ENCODE peak calls at places on chromosomes 7 and 10, in four cellular contexts. N is IMR-90, X is H1, T is mesendoderm. Q is an unnamed sample.

GRCh38 chr7:29957521-29957920 is 32.1 kb downstream of the SCRN1 start:
- DNase-seq in N (no peak), T (no peak), X (no peak), Q (no peak)

GRCh38 chr7:154785898-154786297 is 217.0 kb downstream of the PAXIP1 start:
- DNase-seq in X (no peak), N (no peak), T (no peak), Q (no peak)

GRCh38 chr7:94374231-94374630 is 20.5 kb upstream of the COL1A2 start:
- DNase-seq in X (no peak), T (peak), N (peak), Q (peak)

GRCh38 chr7:138911007-138911406 is 70.2 kb downstream of the KIAA1549 start:
- DNase-seq in N (no peak), X (no peak), T (no peak), Q (no peak)

GRCh38 chr10:86753638-86754434 is 2.6 kb upstream of the BMPR1A start:
- DNase-seq in X (no peak), N (no peak), T (no peak), Q (no peak)

GRCh38 chr10:42767906-42768305 is 14.7 kb upstream of the BMS1 start:
- DNase-seq in X (no peak), T (no peak), N (no peak), Q (no peak)

GRCh38 chr10:43075612-43076003 is 1.3 kb upstream of the RET start:
- DNase-seq in X (no peak), N (no peak), T (peak), Q (peak)

GRCh38 chr10:73522263-73522662 is 26.4 kb upstream of the PPP3CB start:
- DNase-seq in X (no peak), N (peak), T (no peak), Q (no peak)

GRCh38 chr10:104045151-104046089 is 40.3 kb downstream of the COL17A1 start:
- DNase-seq in T (peak), N (peak), X (peak), Q (peak)

GRCh38 chr7:67487316-67487715 is 490.7 kb downstream of the TYW1 start:
- DNase-seq in X (no peak), T (no peak), N (no peak), Q (no peak)

GRCh38 chr10:114398587-114399331 is 5.5 kb downstream of the AFAP1L2 start:
- DNase-seq in N (no peak), T (no peak), X (no peak), Q (no peak)

GRCh38 chr7:93147358-93147757 is 827 bp downstream of the SAMD9L start:
- DNase-seq in X (no peak), N (peak), T (no peak), Q (no peak)

GRCh38 chr7:13834328-13834761 is 155.1 kb downstream of the ETV1 start:
- DNase-seq in X (no peak), T (peak), N (no peak), Q (no peak)

GRCh38 chr7:13986208-13986607 is 3.3 kb downstream of the ETV1 start:
- DNase-seq in X (no peak), T (peak), N (no peak), Q (no peak)

GRCh38 chr10:84499846-84500245 is 171.5 kb downstream of the CCSER2 start:
- DNase-seq in X (no peak), N (peak), T (peak), Q (peak)

GRCh38 chr7:40530292-40530691 is 395.5 kb downstream of the SUGCT start:
- DNase-seq in T (no peak), N (peak), X (no peak), Q (no peak)

GRCh38 chr7:159158125-159158887 is 13.6 kb upstream of the VIPR2 start:
- DNase-seq in X (no peak), N (no peak), T (no peak), Q (no peak)

GRCh38 chr7:71808115-71808514 is 604.0 kb downstream of the CALN1 start:
- DNase-seq in X (no peak), N (no peak), T (no peak), Q (no peak)

GRCh38 chr10:70684374-70684773 is 12.1 kb downstream of the ADAMTS14 start:
- DNase-seq in X (no peak), N (no peak), T (no peak), Q (no peak)

GRCh38 chr7:106868364-106868763 is 3.3 kb downstream of the PIK3CG start:
- DNase-seq in N (no peak), X (no peak), T (no peak), Q (no peak)

GRCh38 chr7:46003896-46004875 is 83.1 kb upstream of the IGFBP3 start:
- DNase-seq in T (no peak), N (peak), X (no peak), Q (no peak)

GRCh38 chr10:52864459-52865106 is 92.0 kb upstream of the MBL2 start:
- DNase-seq in X (no peak), N (peak), T (peak), Q (peak)

GRCh38 chr7:1380211-1380815 is 79.0 kb downstream of the MICALL2 start:
- DNase-seq in N (no peak), X (no peak), T (no peak), Q (no peak)

GRCh38 chr10:59033622-59034021 is 142.8 kb upstream of the PHYHIPL start:
- DNase-seq in N (no peak), X (no peak), T (no peak), Q (no peak)

GRCh38 chr7:50315739-50316671 is 11.5 kb downstream of the IKZF1 start:
- DNase-seq in N (no peak), T (no peak), X (no peak), Q (no peak)

GRCh38 chr7:99252166-99252895 is 20.3 kb upstream of the MYH16 start:
- DNase-seq in T (peak), N (no peak), X (peak), Q (peak)

GRCh38 chr7:17617857-17618651 is 319.6 kb downstream of the AHR start:
- DNase-seq in T (no peak), X (no peak), N (no peak), Q (no peak)
- H4K5ac ChIP-seq in T (no peak), X (no peak), N (no peak), Q (no peak)

GRCh38 chr10:102414749-102415148 is 3.8 kb downstream of the PSD start:
- DNase-seq in N (no peak), T (no peak), X (no peak), Q (no peak)
- H4K5ac ChIP-seq in N (no peak), T (no peak), X (no peak), Q (no peak)

GRCh38 chr10:14527915-14528314 is 197.2 kb upstream of the FRMD4A start:
- DNase-seq in X (no peak), N (no peak), T (no peak), Q (no peak)

GRCh38 chr10:14527134-14527780 is 196.5 kb upstream of the FRMD4A start:
- DNase-seq in N (no peak), X (no peak), T (no peak), Q (no peak)

GRCh38 chr10:14530465-14530864 is 199.7 kb upstream of the FRMD4A start:
- DNase-seq in N (peak), X (no peak), T (peak), Q (no peak)

GRCh38 chr10:14526326-14526725 is 195.6 kb upstream of the FRMD4A start:
- DNase-seq in X (no peak), N (no peak), T (no peak), Q (no peak)

GRCh38 chr10:14528450-14528849 is 197.7 kb upstream of the FRMD4A start:
- DNase-seq in X (no peak), N (no peak), T (no peak), Q (no peak)
- H4K5ac ChIP-seq in X (no peak), N (peak), T (no peak), Q (no peak)

GRCh38 chr10:93788413-93789208 is 30.9 kb downstream of the LGI1 start:
- DNase-seq in N (no peak), X (no peak), T (no peak), Q (no peak)
- H4K5ac ChIP-seq in N (no peak), X (no peak), T (no peak), Q (no peak)

GRCh38 chr7:109259151-109259550 is 689.5 kb downstream of the DNAJB9 start:
- DNase-seq in N (no peak), X (no peak), T (peak), Q (no peak)

GRCh38 chr7:109261781-109262180 is 692.1 kb downstream of the DNAJB9 start:
- DNase-seq in T (no peak), N (no peak), X (no peak), Q (no peak)

DNA sequence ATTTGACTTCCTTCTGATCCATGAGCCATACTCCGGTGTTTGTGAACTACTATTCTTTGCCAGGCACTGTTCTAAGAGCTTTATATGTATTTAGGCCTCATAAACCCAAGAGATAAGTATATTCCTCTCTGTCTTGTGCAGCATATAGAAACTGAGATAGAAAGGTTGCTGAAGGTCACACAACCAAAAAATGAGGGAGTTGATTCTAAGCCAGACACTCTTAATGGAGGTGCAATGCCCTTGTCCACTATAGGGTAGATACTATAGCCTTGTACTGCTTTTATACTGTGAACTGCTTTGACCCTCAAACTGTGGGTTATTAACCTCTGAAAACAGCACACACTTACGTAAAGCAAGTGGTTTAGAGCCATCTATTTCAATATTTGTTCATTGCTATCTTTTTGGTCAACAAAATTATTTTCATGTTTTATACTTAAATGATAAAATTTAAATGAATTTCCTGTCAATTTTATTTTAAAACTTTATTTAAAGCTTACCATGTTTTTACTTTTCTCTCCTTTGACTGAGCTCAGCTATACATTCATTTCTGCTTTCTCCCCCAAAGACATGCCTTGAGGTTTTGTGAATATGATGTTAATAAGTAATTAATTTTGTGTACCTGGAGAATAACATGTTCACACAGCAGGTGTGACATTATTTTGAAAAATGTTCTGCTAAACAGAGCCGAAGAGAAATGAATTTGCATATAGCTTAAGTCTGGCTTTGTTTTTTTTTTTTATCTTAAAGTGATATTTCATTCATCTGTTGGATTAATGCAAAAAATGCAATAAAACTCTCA is 687.3 kb downstream of the DNAJB9 start:
- DNase-seq in T (no peak), N (no peak), X (no peak), Q (no peak)
- H4K5ac ChIP-seq in T (no peak), N (no peak), X (no peak), Q (no peak)

DNA sequence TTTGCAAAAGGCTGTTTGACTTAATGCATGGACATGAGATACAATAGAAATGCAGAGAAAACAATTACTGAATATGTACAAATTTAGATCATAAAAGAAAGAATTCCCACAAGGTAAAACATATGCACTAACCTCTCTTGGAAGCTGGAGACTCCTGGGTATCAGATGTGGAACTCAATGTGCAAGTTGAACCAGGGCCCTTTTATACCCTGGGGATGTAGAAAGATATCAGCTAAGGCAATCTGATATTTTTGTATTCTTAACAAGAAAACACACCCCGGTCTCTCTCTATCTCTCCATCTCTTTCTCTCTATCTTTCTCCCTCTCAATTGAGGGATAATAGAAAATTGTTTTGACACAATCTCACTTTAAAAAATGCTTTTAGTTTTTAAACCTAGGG is at the start of gene IDI2:
- DNase-seq in T (no peak), N (no peak), X (no peak), Q (no peak)
- H4K5ac ChIP-seq in T (no peak), N (no peak), X (no peak), Q (no peak)

DNA sequence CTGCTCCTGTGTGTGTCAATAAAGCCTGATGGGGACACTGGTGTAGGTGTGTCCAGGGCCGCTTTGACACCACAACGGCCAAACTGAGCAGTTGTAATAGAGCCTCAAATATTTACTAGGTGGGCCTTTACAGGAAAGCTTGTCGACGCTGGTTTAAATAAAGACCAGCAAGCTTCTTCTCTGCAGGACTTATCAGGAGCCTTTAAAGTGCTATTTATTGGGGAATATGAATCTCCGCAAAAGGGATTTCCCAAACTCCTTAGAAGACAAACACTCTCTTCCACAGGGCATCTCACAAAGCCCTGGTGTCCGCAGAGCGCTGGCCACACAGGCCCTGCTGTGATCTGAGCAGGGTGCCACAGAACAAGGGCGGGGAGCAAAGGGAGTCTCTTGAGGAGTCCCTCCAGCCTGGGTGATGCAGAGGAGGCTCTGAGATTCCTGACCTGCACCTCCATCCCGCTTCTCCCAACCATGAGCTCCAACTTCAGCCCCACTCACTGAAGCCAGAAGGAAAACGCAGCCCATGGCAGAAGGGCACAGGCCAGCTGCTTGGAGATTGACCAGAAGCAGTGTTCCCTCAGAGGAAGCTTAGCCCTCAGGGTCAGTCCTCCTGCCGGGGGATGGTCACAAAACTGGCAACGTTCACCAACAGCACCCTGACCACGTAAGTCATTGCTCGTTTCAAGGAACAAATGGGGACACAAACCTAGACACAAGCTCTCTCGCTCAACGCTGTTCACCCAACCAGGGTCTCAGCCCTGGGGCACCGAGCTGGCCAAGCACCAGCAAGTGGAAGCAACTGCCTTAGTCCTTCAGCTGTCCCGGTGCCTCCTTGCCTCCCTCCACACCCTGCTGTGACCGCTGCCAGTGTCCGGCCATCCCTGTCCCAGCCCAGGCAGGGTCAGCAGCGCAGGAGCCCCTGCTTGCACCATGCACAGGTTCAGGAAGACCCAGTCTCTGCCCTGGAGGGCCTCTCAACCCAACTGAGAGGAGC is 129.5 kb downstream of the OAT start:
- DNase-seq in N (no peak), T (no peak), X (no peak), Q (peak)
- H4K5ac ChIP-seq in N (no peak), T (no peak), X (no peak), Q (no peak)

GRCh38 chr7:117225536-117225935 is 97.3 kb downstream of the WNT2 start:
- DNase-seq in T (peak), N (peak), X (no peak), Q (no peak)
- H4K5ac ChIP-seq in T (no peak), N (peak), X (no peak), Q (no peak)